ENCODE peak calls at places on chromosomes 13 and 19, in four cellular contexts. J is K562, B is HepG2, U is H1. G is an unnamed sample.
A peak's percentile ranks its signal among the peaks of the same experiment; 100 is the strongest.

GRCh38 chr13:31499274-31499673 is 240.1 kb upstream of the RXFP2 start:
- DNase-seq in J (no peak), B (no peak), U (no peak), G (no peak)

GRCh38 chr19:47458672-47459071 is 13.0 kb downstream of the SLC8A2 start:
- DNase-seq in U (no peak), B (no peak), J (no peak), G (no peak)

GRCh38 chr13:50531917-50532899 is 311.3 kb downstream of the DLEU7 start:
- DNase-seq in B (no peak), U (no peak), J (no peak), G (no peak)

GRCh38 chr13:48950507-48950886 is 25.2 kb upstream of the FNDC3A start:
- DNase-seq in J (no peak), U (no peak), B (peak; percentile 23), G (no peak)

GRCh38 chr13:94400874-94401273 is 78.6 kb downstream of the DCT start:
- DNase-seq in B (peak; percentile 29), J (no peak), U (no peak), G (no peak)

GRCh38 chr13:113597386-113598080 is 13.0 kb downstream of the TFDP1 start:
- DNase-seq in J (no peak), B (no peak), U (no peak), G (no peak)

GRCh38 chr19:1232652-1233360 is 5.0 kb downstream of the CBARP start:
- DNase-seq in B (no peak), J (no peak), U (no peak), G (no peak)

GRCh38 chr13:32636711-32637110 is 50.5 kb downstream of the PDS5B start:
- DNase-seq in U (no peak), J (no peak), B (no peak), G (no peak)

GRCh38 chr13:108263961-108264360 is 5.6 kb upstream of the TNFSF13B start:
- DNase-seq in B (no peak), J (no peak), U (no peak), G (no peak)

GRCh38 chr19:39003188-39003587 is 27.6 kb upstream of the FBXO17 start:
- DNase-seq in B (no peak), U (no peak), J (no peak), G (no peak)

GRCh38 chr19:39004403-39004802 is 27.9 kb downstream of the FBXO27 start:
- DNase-seq in U (no peak), B (no peak), J (peak; percentile 23), G (no peak)

DNA sequence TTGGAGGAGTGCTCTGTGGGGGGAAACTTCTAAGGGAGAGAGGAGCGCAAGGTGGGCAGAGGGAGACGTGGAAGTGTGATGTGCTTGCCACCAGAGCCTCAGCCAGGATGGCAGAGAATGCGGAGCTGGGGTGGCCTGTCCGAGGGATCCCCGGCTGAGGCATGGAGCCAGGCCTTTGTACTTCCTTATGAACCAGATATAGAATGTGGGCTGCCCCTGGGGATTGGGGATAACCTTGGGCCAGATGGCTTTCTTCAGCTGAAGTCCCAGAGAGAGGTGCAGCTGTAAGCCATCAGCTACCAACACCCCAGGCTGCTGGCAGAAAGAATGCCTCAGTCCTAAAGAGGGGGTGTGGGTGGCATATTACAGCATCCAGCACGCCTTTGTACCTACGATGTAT is 25.5 kb upstream of the FBXO17 start:
- DNase-seq in U (no peak), J (no peak), B (no peak), G (no peak)
- TF ChIP-seq ATF2 in U (no peak), J (no peak), B (no peak), G (no peak)

GRCh38 chr19:16773259-16773658 is 53.6 kb downstream of the NWD1 start:
- DNase-seq in B (no peak), J (no peak), U (no peak), G (no peak)

GRCh38 chr19:16773939-16774338 is 54.3 kb downstream of the NWD1 start:
- DNase-seq in U (no peak), B (no peak), J (no peak), G (no peak)

GRCh38 chr19:16772841-16773240 is 53.2 kb downstream of the NWD1 start:
- DNase-seq in B (no peak), U (no peak), J (no peak), G (no peak)

GRCh38 chr19:16769385-16769784 is 49.7 kb downstream of the NWD1 start:
- DNase-seq in B (no peak), J (no peak), U (no peak), G (no peak)

DNA sequence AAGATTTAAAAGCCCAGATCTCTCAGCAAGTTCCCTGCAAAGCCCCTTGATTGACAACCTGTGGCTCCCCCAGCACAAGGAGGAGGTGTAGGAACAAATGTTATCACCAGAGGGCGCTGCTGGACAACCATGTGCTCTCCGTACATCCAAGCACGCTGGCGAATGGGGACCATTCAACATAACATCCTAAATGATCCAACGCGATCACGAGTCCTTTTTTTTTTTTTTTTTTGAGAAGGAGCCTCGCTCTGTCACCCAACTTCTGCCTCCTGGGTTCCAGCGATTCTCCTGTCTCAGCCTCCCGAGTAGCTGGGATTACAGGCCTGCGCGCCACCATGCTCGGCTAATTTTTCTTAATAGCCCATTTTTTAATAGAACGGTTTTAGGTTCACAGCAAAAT is 52.0 kb downstream of the NWD1 start:
- DNase-seq in J (peak; percentile 85), B (peak; percentile 66), U (peak; percentile 94), G (peak; percentile 16)
- TF ChIP-seq KDM1A in J (no peak), B (no peak), U (no peak), G (no peak)

DNA sequence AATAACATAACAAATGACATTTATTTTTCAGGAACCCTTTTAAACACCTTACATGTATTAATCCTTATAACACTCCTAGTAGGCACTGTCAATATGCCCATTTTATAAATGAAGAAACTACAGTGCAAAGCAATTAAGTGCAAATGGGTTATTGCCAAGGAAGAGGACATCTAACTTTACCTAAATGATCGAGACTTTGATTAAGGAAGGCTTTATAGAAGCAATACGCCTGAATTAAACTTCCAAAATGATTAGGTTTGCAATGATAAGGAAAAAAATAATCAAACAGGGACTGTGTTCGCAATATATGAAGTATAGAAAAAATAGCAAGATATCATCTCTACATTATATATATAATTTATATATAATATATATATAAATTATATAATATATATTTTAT is 613.7 kb upstream of the GPC6 start:
- DNase-seq in B (no peak), U (no peak), J (no peak), G (no peak)
- TF ChIP-seq ATF2 in B (no peak), U (no peak), J (no peak), G (no peak)

DNA sequence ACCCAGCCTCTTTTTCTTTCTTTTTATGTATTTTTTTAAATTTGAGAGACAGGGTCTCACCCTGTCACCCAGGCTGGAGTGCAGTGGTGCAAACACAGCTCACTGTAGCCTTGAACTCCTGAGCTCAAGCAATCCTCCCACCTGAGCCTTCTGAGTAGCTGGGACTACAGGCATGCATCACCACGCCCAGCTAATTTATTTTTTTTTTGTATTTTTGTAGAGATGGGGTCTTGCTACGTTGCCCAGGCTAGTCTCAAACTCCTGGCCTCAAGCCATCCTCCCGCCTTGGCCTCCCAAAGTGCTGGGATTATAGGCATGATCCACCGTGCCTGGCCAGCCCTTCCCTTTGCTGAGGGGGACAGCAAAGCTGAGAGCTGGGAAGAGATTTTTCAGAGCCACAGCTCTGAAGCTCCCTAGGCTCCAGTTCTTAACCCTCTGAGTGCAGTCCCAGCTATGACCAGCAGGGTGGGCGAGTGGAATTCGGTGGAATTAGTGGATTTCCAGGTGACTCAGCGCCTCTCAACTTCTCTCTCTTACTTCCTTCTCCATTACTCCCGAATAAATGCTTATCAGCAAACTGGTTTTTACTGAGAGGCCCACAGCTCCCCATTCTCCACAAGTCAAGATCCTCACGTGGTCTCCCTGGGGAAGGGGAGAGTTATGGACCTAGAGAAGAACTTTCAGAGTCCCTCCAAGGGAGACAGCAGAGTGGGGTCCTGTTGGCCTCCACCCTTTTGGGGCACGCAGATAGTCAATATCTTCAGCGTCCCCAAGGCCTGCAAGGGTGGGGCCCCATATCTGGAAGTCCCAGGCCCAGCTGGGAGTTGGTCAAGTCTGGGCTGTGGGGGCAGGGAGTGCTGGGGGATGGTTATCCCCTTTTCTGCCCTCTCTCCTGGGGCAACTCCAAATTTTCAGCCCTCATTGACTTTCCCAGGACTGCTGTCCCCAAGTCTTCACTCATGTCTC is 1.2 kb downstream of the BLVRB start:
- DNase-seq in J (peak; percentile 95), B (peak; percentile 81), U (peak; percentile 96), G (no peak)
- TF ChIP-seq KDM1A in J (no peak), B (no peak), U (no peak), G (no peak)

GRCh38 chr19:29120471-29120870 is 92.5 kb downstream of the UQCRFS1 start:
- DNase-seq in U (no peak), J (no peak), B (no peak), G (no peak)
- TF ChIP-seq ATF2 in U (no peak), J (no peak), B (no peak), G (no peak)

DNA sequence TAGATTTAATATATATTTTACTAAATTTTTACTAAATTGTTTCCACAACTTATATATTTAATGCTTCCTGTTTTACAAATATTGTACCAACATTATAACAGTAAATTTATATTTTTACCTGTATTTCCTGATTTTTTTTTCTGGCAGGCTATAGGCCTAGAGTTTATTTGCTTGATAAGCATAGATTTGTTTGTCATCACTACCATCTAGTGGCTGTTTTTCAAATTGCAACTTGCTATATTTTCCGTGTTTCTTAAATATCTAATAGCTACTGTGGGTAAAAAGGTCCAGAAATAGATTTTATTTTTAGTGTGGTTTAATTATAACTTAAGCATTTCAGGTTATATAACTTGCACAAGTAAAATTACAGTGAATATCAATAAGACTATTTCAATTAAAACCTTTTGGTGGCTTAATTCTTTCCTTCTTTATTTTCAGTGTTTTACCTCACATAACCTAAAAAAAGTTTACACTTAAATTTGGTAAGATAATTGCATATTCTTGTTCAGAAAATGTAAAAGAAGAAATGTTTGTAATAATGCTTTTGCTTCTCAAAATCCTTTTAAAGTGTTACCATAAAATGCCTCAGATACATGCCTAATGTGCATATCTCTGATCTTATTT is 60.6 kb downstream of the NDFIP2 start:
- DNase-seq in U (no peak), J (peak; percentile 61), B (peak; percentile 62), G (peak; percentile 49)
- TF ChIP-seq KDM1A in U (no peak), J (no peak), B (no peak), G (no peak)

DNA sequence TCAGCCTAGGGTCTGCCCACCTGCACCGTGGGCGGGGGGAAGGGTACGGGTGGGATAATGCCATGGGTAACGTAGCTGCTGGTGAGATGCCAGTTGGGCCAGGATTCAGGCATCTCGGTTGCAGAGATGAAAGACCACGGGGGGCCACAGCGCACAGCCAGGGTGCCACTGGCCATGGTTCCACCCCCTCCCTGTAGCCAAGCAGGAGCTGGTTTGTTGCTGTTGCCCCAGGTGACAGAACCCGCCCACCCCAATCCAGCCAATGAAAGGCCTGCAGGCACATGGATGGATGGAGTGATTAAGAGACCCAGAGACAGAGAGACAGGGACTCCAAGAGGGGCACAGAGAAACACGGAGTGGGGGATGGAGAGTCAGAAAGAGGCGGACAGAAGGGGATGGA is 1.0 kb upstream of the CGB7 start:
- DNase-seq in B (no peak), U (no peak), J (peak; percentile 51), G (no peak)
- TF ChIP-seq ATF2 in B (no peak), U (no peak), J (no peak), G (no peak)

GRCh38 chr19:33280351-33280921 is 21.9 kb downstream of the CEBPA start:
- DNase-seq in U (no peak), J (no peak), B (no peak), G (peak; percentile 86)
- TF ChIP-seq KDM1A in U (no peak), J (no peak), B (no peak), G (no peak)

G was measured in GM12878.